ENCODE peak calls at places on chromosomes 13 and 19, in nine cellular contexts. D is DND-41, E is A549, N is esophagus squamous epithelium, Z is cardiac muscle cell, J is left ventricle myocardium inferior, A is vagina, X is cardiac fibroblast, Q is body of pancreas. K is an unnamed sample.

GRCh38 chr19:42040031-42040430 is 30.0 kb downstream of the GRIK5 start:
- DNase-seq in A (no peak), Z (no peak), D (no peak), J (no peak), Q (no peak), X (no peak), E (no peak), N (no peak), K (no peak)

GRCh38 chr19:30778961-30779690 is 406.9 kb downstream of the ZNF536 start:
- DNase-seq in E (no peak), D (no peak), N (no peak), Q (no peak), A (no peak), X (no peak), Z (no peak), J (no peak), K (no peak)

GRCh38 chr13:50131998-50132936 is 117.0 kb downstream of the KCNRG start:
- DNase-seq in D (no peak), N (no peak), J (no peak), Z (peak; percentile 4), A (no peak), E (no peak), Q (no peak), X (no peak), K (no peak)

GRCh38 chr13:101157261-101157660 is 259.0 kb downstream of the NALCN start:
- DNase-seq in J (no peak), D (no peak), Q (no peak), A (no peak), Z (no peak), X (no peak), E (no peak), N (no peak), K (peak; percentile 32)

GRCh38 chr19:3338541-3339181 is 27.7 kb upstream of the NFIC start:
- DNase-seq in J (peak; percentile 32), Z (no peak), N (no peak), E (no peak), A (no peak), X (no peak), Q (peak; percentile 84), D (peak; percentile 91), K (no peak)

GRCh38 chr19:21422244-21422643 is 25.3 kb downstream of the ZNF493 start:
- DNase-seq in J (no peak), A (no peak), X (no peak), Z (no peak), N (no peak), E (no peak), D (no peak), Q (no peak), K (no peak)

GRCh38 chr19:8610041-8610927 is at the start of gene ADAMTS10:
- DNase-seq in A (no peak), E (no peak), D (peak; percentile 70), J (peak; percentile 51), Z (peak; percentile 52), Q (no peak), N (no peak), X (peak; percentile 58), K (no peak)

GRCh38 chr13:41955605-41956004 is 5.3 kb downstream of the VWA8 start:
- DNase-seq in A (no peak), J (no peak), Q (no peak), N (no peak), D (no peak), X (no peak), Z (no peak), E (no peak), K (no peak)

GRCh38 chr19:54431255-54431838 is 16.1 kb downstream of the TTYH1 start:
- DNase-seq in E (peak; percentile 41), Q (peak; percentile 91), D (no peak), N (no peak), J (peak; percentile 56), A (no peak), X (no peak), Z (peak; percentile 70), K (no peak)

GRCh38 chr19:31214997-31215396 is 134.2 kb downstream of the TSHZ3 start:
- DNase-seq in A (no peak), E (no peak), X (peak; percentile 34), N (no peak), J (no peak), Z (no peak), Q (no peak), D (no peak), K (no peak)

GRCh38 chr13:50127726-50128291 is 112.6 kb downstream of the KCNRG start:
- DNase-seq in N (no peak), Z (no peak), J (no peak), A (no peak), D (no peak), E (no peak), Q (no peak), X (no peak), K (no peak)

GRCh38 chr13:65456150-65456912 is 1773.8 kb downstream of the PCDH9 start:
- DNase-seq in Q (no peak), X (no peak), N (no peak), D (no peak), A (no peak), E (no peak), Z (no peak), J (no peak), K (no peak)

DNA sequence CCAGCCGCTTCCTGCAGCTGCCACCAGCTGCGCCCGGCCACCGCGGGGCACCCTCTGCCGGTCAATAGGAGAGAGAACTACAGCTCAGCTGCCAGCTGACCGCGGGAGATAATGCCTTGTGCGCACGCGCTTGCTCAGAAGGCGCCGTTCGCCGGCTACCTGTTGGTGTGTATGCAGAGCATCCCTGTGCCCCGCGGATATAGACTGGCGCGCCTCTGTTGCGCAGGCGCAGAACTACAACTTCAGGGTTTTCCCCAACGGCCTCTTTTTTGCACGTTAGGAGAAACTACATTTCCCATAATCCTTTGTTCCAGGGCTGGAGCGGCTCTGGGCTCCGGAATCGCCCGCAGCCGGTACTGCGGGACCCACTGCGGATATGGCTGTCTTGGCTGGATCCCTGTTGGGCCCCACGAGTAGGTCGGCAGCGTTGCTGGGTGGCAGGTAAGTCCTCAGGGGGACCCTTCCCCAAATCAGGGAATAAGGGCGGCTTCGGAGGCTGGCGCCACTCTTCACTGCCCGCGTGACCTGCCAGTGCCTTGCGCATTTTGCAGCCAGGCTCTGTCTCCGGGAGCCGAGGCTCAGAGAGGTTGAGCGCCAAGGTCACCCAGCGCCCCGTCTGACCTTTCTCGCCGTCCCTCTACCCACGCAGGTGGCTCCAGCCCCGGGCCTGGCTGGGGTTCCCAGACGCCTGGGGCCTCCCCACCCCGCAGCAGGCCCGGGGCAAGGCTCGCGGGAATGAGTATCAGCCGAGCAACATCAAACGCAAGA is at the start of gene MRPL34:
- DNase-seq in Z (peak; percentile 99), X (peak; percentile 99), A (peak; percentile 99), E (peak; percentile 99), N (peak; percentile 95), J (peak; percentile 93), Q (peak; percentile 98), D (peak; percentile 96), K (peak; percentile 96)
- TF ChIP-seq CTCF in Z (peak; percentile 72), X (peak; percentile 81), A (peak; percentile 80), E (peak; percentile 68), N (peak; percentile 89), J (peak; percentile 82), Q (peak; percentile 73), D (peak; percentile 79), K (peak; percentile 75)

DNA sequence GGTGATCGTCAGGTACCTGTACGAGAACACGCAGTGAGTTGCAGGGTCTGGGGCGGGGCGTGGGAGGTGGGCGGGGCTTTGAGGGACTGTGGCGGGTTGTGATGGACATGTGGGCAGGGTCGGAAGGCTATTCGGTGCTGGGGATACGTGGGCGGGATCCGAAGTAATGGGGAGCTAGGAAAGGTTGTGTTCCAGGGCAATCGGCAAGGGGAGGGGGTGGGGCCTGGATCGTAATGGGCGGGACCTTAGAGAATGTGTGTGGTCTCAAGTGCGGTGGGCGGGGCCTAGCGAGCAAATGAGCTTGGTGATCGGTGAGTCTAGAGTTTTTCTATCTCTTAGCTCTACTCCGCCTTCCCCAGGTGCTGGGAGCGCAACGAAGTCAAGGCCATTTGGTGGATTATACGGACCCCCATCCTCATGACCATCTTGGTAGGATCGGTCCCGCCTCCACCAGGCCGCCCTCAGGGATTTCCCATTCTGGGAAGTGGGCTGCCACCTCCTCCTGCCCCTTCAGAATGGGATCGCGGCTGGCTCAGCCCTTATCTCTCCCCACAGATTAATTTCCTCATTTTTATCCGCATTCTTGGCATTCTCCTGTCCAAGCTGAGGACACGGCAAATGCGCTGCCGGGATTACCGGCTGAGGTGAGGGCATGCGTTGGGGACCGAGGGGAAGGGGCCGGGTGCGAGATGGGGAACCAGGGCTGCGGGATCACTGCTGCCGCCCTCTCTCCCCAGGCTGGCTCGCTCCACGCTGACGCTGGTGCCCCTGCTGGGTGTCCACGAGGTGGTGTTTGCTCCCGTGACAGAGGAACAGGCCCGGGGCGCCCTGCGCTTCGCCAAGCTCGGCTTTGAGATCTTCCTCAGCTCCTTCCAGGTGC is 9.6 kb downstream of the GIPR start:
- DNase-seq in Q (peak; percentile 97), D (no peak), N (peak; percentile 36), Z (peak; percentile 93), A (no peak), X (peak; percentile 61), J (peak; percentile 53), E (peak; percentile 97), K (peak; percentile 34)
- H3K4me3 ChIP-seq in Q (peak overlapping the region; percentile 8), D (no peak overlapping the region), N (peak overlapping the region; percentile 60), Z (peak overlapping the region; percentile 25), A (peak overlapping the region; percentile 39), X (peak overlapping the region; percentile 39), J (peak overlapping the region; percentile 58), E (peak overlapping the region; percentile 42), K (peak overlapping the region; percentile 4)

GRCh38 chr13:97659602-97660001 is 225.6 kb downstream of the RAP2A start:
- DNase-seq in N (no peak), Q (no peak), D (no peak), J (no peak), X (peak; percentile 6), Z (peak; percentile 59), A (no peak), E (peak; percentile 1), K (no peak)
- TF ChIP-seq CTCF in N (no peak), Q (no peak), D (peak; percentile 49), J (peak; percentile 63), X (peak; percentile 8), Z (peak; percentile 52), A (no peak), E (no peak), K (peak; percentile 30)

GRCh38 chr13:27968316-27969072 is 621 bp downstream of the CDX2 start:
- DNase-seq in Q (no peak), Z (no peak), E (peak; percentile 36), D (no peak), A (no peak), J (no peak), N (no peak), X (no peak), K (no peak)
- H3K4me3 ChIP-seq in Q (peak overlapping the region; percentile 44), Z (peak overlapping the region; percentile 9), E (peak overlapping the region; percentile 56), D (no peak overlapping the region), A (no peak overlapping the region), J (peak overlapping the region; percentile 27), N (no peak overlapping the region), X (no peak overlapping the region), K (no peak overlapping the region)

K was measured in astrocyte of the cerebellum.